ENCODE peak calls at places on chromosomes 7 and 10, in seven cellular contexts. One of them, this sample, is unnamed.

GRCh38 chr10:113534428-113534827 is 18.4 kb upstream of the HABP2 start:
- DNase-seq in hippocampal formation: no peak
- DNase-seq in T-helper 1 cell: no peak
- DNase-seq in fibroblast of the aortic adventitia: no peak
- DNase-seq in naive thymus-derived CD8-positive, alpha-beta T cell: no peak
- DNase-seq in GM04504: no peak
- DNase-seq in WERI-Rb-1: no peak
- DNase-seq in this sample: no peak

GRCh38 chr7:44547536-44548221 is 6.5 kb upstream of the NPC1L1 start:
- DNase-seq in T-helper 1 cell: no peak
- DNase-seq in hippocampal formation: no peak
- DNase-seq in naive thymus-derived CD8-positive, alpha-beta T cell: no peak
- DNase-seq in WERI-Rb-1: no peak
- DNase-seq in fibroblast of the aortic adventitia: no peak
- DNase-seq in GM04504: no peak
- DNase-seq in this sample: no peak

GRCh38 chr10:88802430-88802829 is at the start of gene LIPM:
- DNase-seq in T-helper 1 cell: no peak
- DNase-seq in fibroblast of the aortic adventitia: peak; percentile 29
- DNase-seq in WERI-Rb-1: no peak
- DNase-seq in naive thymus-derived CD8-positive, alpha-beta T cell: no peak
- DNase-seq in hippocampal formation: no peak
- DNase-seq in GM04504: no peak
- DNase-seq in this sample: no peak

GRCh38 chr7:55063633-55064032 is 44.8 kb downstream of the EGFR start:
- DNase-seq in GM04504: no peak
- DNase-seq in hippocampal formation: no peak
- DNase-seq in WERI-Rb-1: no peak
- DNase-seq in T-helper 1 cell: no peak
- DNase-seq in naive thymus-derived CD8-positive, alpha-beta T cell: no peak
- DNase-seq in fibroblast of the aortic adventitia: no peak
- DNase-seq in this sample: no peak

GRCh38 chr10:119455609-119456434 is 86.7 kb downstream of the RGS10 start:
- DNase-seq in WERI-Rb-1: no peak
- DNase-seq in fibroblast of the aortic adventitia: no peak
- DNase-seq in T-helper 1 cell: no peak
- DNase-seq in GM04504: no peak
- DNase-seq in naive thymus-derived CD8-positive, alpha-beta T cell: no peak
- DNase-seq in hippocampal formation: no peak
- DNase-seq in this sample: no peak

GRCh38 chr7:116150588-116150987 is 59.8 kb upstream of the TES start:
- DNase-seq in WERI-Rb-1: no peak
- DNase-seq in GM04504: no peak
- DNase-seq in naive thymus-derived CD8-positive, alpha-beta T cell: no peak
- DNase-seq in hippocampal formation: no peak
- DNase-seq in fibroblast of the aortic adventitia: no peak
- DNase-seq in T-helper 1 cell: no peak
- DNase-seq in this sample: no peak

GRCh38 chr7:133298080-133298479 is 45.2 kb downstream of the EXOC4 start:
- DNase-seq in GM04504: no peak
- DNase-seq in fibroblast of the aortic adventitia: no peak
- DNase-seq in hippocampal formation: no peak
- DNase-seq in naive thymus-derived CD8-positive, alpha-beta T cell: no peak
- DNase-seq in WERI-Rb-1: no peak
- DNase-seq in T-helper 1 cell: no peak
- DNase-seq in this sample: no peak

GRCh38 chr7:3309140-3309539 is 8.1 kb downstream of the SDK1 start:
- DNase-seq in naive thymus-derived CD8-positive, alpha-beta T cell: no peak
- DNase-seq in hippocampal formation: no peak
- DNase-seq in T-helper 1 cell: no peak
- DNase-seq in fibroblast of the aortic adventitia: no peak
- DNase-seq in WERI-Rb-1: no peak
- DNase-seq in GM04504: no peak
- DNase-seq in this sample: no peak

GRCh38 chr10:24703700-24704099 is 20.0 kb downstream of the ARHGAP21 start:
- DNase-seq in hippocampal formation: no peak
- DNase-seq in GM04504: peak; percentile 87
- DNase-seq in WERI-Rb-1: no peak
- DNase-seq in T-helper 1 cell: no peak
- DNase-seq in fibroblast of the aortic adventitia: peak; percentile 80
- DNase-seq in naive thymus-derived CD8-positive, alpha-beta T cell: no peak
- DNase-seq in this sample: no peak

GRCh38 chr10:132294561-132295320 is 13.0 kb downstream of the STK32C start:
- DNase-seq in GM04504: no peak
- DNase-seq in T-helper 1 cell: no peak
- DNase-seq in hippocampal formation: no peak
- DNase-seq in fibroblast of the aortic adventitia: no peak
- DNase-seq in naive thymus-derived CD8-positive, alpha-beta T cell: no peak
- DNase-seq in WERI-Rb-1: no peak
- DNase-seq in this sample: no peak

GRCh38 chr10:93600446-93600860 is 582 bp downstream of the RBP4 start:
- DNase-seq in hippocampal formation: no peak
- DNase-seq in WERI-Rb-1: no peak
- DNase-seq in fibroblast of the aortic adventitia: no peak
- DNase-seq in T-helper 1 cell: no peak
- DNase-seq in GM04504: no peak
- DNase-seq in naive thymus-derived CD8-positive, alpha-beta T cell: no peak
- DNase-seq in this sample: no peak

GRCh38 chr7:22348379-22348778 is 8.6 kb downstream of the RAPGEF5 start:
- DNase-seq in WERI-Rb-1: no peak
- DNase-seq in hippocampal formation: no peak
- DNase-seq in T-helper 1 cell: no peak
- DNase-seq in GM04504: no peak
- DNase-seq in fibroblast of the aortic adventitia: peak; percentile 60
- DNase-seq in naive thymus-derived CD8-positive, alpha-beta T cell: no peak
- DNase-seq in this sample: no peak

GRCh38 chr10:122786269-122786668 is 59.4 kb downstream of the CUZD1 start:
- DNase-seq in hippocampal formation: no peak
- DNase-seq in WERI-Rb-1: no peak
- DNase-seq in fibroblast of the aortic adventitia: peak; percentile 22
- DNase-seq in naive thymus-derived CD8-positive, alpha-beta T cell: no peak
- DNase-seq in T-helper 1 cell: no peak
- DNase-seq in GM04504: peak; percentile 0
- DNase-seq in this sample: no peak

GRCh38 chr7:69820479-69821192 is 222.4 kb downstream of the AUTS2 start:
- DNase-seq in T-helper 1 cell: no peak
- DNase-seq in WERI-Rb-1: no peak
- DNase-seq in fibroblast of the aortic adventitia: no peak
- DNase-seq in GM04504: no peak
- DNase-seq in naive thymus-derived CD8-positive, alpha-beta T cell: no peak
- DNase-seq in hippocampal formation: no peak
- DNase-seq in this sample: no peak

GRCh38 chr7:132575336-132575986 is 809 bp downstream of the PLXNA4 start:
- DNase-seq in GM04504: no peak
- DNase-seq in T-helper 1 cell: no peak
- DNase-seq in hippocampal formation: peak; percentile 45
- DNase-seq in fibroblast of the aortic adventitia: peak; percentile 74
- DNase-seq in naive thymus-derived CD8-positive, alpha-beta T cell: no peak
- DNase-seq in WERI-Rb-1: peak; percentile 83
- DNase-seq in this sample: no peak

GRCh38 chr7:100444311-100445278 is 8.3 kb upstream of the PPP1R35 start:
- DNase-seq in hippocampal formation: no peak
- DNase-seq in naive thymus-derived CD8-positive, alpha-beta T cell: no peak
- DNase-seq in WERI-Rb-1: no peak
- DNase-seq in GM04504: peak; percentile 50
- DNase-seq in T-helper 1 cell: no peak
- DNase-seq in fibroblast of the aortic adventitia: peak; percentile 56
- DNase-seq in this sample: no peak